ENCODE peak calls at places on chromosome 22, in nine cellular contexts. F is CD8-positive, alpha-beta T cell; J is thoracic aorta; H is ovary; B is fibroblast of lung; L is fibroblast of the aortic adventitia; X is left ventricle myocardium inferior; W is body of pancreas; P is right lobe of liver. D is an unnamed sample.

GRCh38 chr22:28410050-28410816 is 269.4 kb downstream of the TTC28 start:
- DNase-seq in F (no peak), J (no peak), H (no peak), B (peak; percentile 64), L (peak; percentile 71), X (no peak), W (no peak), P (no peak), D (peak; percentile 66)

GRCh38 chr22:42708393-42708792 is 12.3 kb downstream of the A4GALT start:
- DNase-seq in F (no peak), J (no peak), H (no peak), B (no peak), L (no peak), X (no peak), W (no peak), P (no peak), D (no peak)

GRCh38 chr22:47367993-47368945 is 605.8 kb downstream of the TBC1D22A start:
- DNase-seq in F (no peak), J (no peak), H (no peak), B (no peak), L (no peak), X (no peak), W (peak; percentile 3), P (peak; percentile 36), D (no peak)

GRCh38 chr22:49930596-49931412 is 12.4 kb downstream of the CRELD2 start:
- DNase-seq in F (no peak), J (peak; percentile 52), H (peak; percentile 51), B (peak; percentile 64), L (peak; percentile 68), X (peak; percentile 58), W (peak; percentile 84), P (peak; percentile 74), D (peak; percentile 69)

GRCh38 chr22:49230194-49230577 is 597.5 kb downstream of the BRD1 start:
- DNase-seq in F (no peak), J (no peak), H (no peak), B (no peak), L (no peak), X (no peak), W (no peak), P (no peak), D (no peak)

GRCh38 chr22:46256358-46256958 is 6.4 kb upstream of the CDPF1 start:
- DNase-seq in F (no peak), J (no peak), H (no peak), B (no peak), L (no peak), X (no peak), W (no peak), P (no peak), D (no peak)

GRCh38 chr22:45484742-45485141 is 17.9 kb upstream of the FBLN1 start:
- DNase-seq in F (no peak), J (no peak), H (peak; percentile 16), B (no peak), L (no peak), X (no peak), W (no peak), P (no peak), D (no peak)

GRCh38 chr22:45341503-45341902 is 31.8 kb downstream of the FAM118A start:
- DNase-seq in F (peak; percentile 37), J (no peak), H (no peak), B (no peak), L (no peak), X (no peak), W (no peak), P (no peak), D (no peak)

GRCh38 chr22:25663654-25664053 is 78.3 kb upstream of the MYO18B start:
- DNase-seq in F (no peak), J (no peak), H (no peak), B (no peak), L (no peak), X (no peak), W (no peak), P (no peak), D (no peak)

GRCh38 chr22:49853981-49854791 is 542 bp downstream of the ZBED4 start:
- DNase-seq in F (no peak), J (no peak), H (peak; percentile 59), B (peak; percentile 27), L (peak; percentile 23), X (no peak), W (peak; percentile 51), P (peak; percentile 67), D (peak; percentile 24)

DNA sequence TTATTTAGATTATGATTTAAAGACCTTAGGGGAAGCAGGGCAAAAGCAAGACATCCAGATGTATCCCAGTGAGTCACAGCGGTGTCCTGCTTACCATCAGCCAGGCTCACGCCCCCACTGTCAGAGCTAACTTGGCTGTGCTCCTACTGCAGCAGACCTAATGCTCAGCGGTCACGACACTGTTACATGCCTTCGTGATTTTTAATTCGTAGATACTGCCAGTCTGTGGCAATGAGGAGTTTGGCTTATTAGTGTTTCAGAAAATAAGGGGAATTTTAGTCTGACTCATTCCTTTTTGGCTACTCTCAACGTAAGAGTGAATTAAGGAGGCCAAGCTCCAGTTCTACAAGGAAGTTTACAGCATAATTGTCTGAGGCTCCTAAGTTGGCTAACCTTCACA is 22.7 kb downstream of the EFCAB6 start:
- DNase-seq in F (no peak), J (no peak), H (peak; percentile 46), B (peak; percentile 87), L (peak; percentile 99), X (peak; percentile 28), W (peak; percentile 23), P (no peak), D (peak; percentile 99)
- TF ChIP-seq CTCF in F (no peak), J (no peak), H (no peak), B (no peak), L (no peak), X (no peak), W (no peak), P (no peak), D (peak; percentile 13)

DNA sequence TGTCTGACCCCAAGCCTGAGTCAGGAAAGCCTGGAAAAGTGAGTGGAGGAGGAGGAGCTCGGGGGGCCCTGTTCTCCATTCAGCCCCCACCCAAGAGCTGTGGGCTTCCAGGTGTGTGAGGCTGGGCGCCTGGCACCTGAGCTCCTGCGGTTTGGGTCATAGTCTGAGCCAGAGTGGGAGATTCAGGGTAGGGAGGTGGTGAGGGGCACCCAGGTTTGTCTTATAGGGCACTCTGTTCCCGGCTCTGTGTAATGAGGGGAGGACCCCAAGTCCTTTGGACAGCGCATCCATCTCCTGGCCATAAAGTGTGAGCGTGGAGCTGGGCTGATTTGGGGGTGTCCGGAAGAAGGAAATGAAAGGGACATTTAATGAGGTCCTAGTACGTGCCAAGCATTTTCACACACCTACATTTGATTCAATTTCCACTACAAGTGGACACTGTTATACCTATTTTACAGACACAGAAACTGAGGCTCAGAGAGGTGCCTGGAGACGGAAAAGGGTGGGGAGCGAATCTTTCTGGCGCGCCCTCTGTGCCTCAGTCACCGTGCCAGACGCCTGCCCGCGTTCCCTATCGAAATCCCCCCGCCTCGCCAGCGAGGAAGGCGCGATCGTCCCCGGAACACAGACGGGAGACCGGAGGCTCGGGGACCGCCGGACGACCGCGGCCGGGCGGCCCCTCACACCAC is 1.2 kb downstream of the NPTXR start:
- DNase-seq in F (no peak), J (no peak), H (no peak), B (no peak), L (no peak), X (no peak), W (no peak), P (no peak), D (no peak)
- H3K4me3 ChIP-seq in F (peak overlapping the region; percentile 50), J (peak overlapping the region; percentile 85), H (peak overlapping the region; percentile 36), B (peak overlapping the region; percentile 28), L (peak overlapping the region; percentile 51), X (peak overlapping the region; percentile 75), W (peak overlapping the region; percentile 42), P (no peak overlapping the region), D (peak overlapping the region; percentile 26)

GRCh38 chr22:31954535-31955326 is 10.4 kb downstream of the YWHAH start:
- DNase-seq in F (no peak), J (no peak), H (no peak), B (peak; percentile 54), L (no peak), X (no peak), W (no peak), P (no peak), D (peak; percentile 65)

GRCh38 chr22:31953251-31953650 is 8.9 kb downstream of the YWHAH start:
- DNase-seq in F (no peak), J (no peak), H (no peak), B (no peak), L (no peak), X (no peak), W (no peak), P (no peak), D (no peak)

GRCh38 chr22:31957970-31958594 is 13.7 kb downstream of the YWHAH start:
- DNase-seq in F (no peak), J (no peak), H (no peak), B (no peak), L (no peak), X (no peak), W (no peak), P (no peak), D (no peak)

GRCh38 chr22:31958625-31959239 is 14.4 kb downstream of the YWHAH start:
- DNase-seq in F (no peak), J (no peak), H (no peak), B (no peak), L (no peak), X (no peak), W (no peak), P (no peak), D (no peak)

GRCh38 chr22:31956360-31956759 is 12.0 kb downstream of the YWHAH start:
- DNase-seq in F (no peak), J (no peak), H (no peak), B (no peak), L (no peak), X (no peak), W (no peak), P (no peak), D (no peak)
- TF ChIP-seq CTCF in F (no peak), J (no peak), H (no peak), B (no peak), L (no peak), X (no peak), W (no peak), P (no peak), D (no peak)

DNA sequence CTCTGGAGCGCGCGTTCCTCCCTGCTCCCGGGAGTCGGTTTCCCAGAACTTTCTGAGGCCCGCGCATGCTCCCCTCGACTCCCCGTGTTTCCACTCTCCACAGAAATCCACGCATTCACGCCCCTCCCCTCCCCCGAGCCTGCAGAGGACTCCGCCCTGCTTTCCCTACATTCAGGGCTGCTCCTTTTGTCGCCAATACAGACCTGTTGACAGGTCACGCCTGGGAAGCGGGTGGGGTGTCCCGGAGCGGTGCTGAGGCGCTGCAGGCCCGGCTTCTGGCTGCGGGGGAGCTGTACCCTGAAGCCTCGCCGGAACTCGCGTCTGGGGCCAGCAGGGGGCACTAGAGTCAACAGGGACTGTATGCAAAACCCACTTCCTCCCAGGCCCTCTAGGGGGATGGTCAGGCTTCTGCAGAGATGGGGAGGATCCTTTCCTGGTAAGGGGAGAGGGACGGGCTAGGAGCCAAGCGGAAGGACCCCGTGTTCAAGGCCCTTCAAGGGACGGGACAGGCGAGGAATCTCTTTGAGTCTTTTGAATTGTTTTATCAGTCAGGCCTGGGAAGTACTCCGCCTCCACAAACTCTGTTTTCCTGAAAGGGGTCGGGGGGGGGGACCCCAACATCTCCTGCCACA is at the start of gene PRAME:
- DNase-seq in F (peak; percentile 37), J (no peak), H (peak; percentile 70), B (peak; percentile 22), L (peak; percentile 13), X (peak; percentile 38), W (peak; percentile 28), P (no peak), D (peak; percentile 12)
- H3K4me3 ChIP-seq in F (no peak within 1 kb of the TSS), J (no peak within 1 kb of the TSS), H (no peak within 1 kb of the TSS), B (no peak within 1 kb of the TSS), L (no peak within 1 kb of the TSS), X (no peak within 1 kb of the TSS), W (no peak within 1 kb of the TSS), P (no peak within 1 kb of the TSS), D (no peak within 1 kb of the TSS)